ENCODE peak calls at places on chromosomes 13 and 19, in nine cellular contexts. I, O, R, Y, M, G, Q, U and A are unnamed samples.

GRCh38 chr13:71285700-71286099 is 581.3 kb downstream of the DACH1 start:
- DNase-seq in I (peak), O (no peak), R (peak), Y (no peak), M (peak), G (no peak), Q (no peak), U (no peak), A (no peak)

GRCh38 chr19:7699422-7700127 is 2.4 kb downstream of the FCER2 start:
- DNase-seq in I (peak), O (peak), R (peak), Y (no peak), M (peak), G (no peak), Q (no peak), U (no peak), A (no peak)

GRCh38 chr13:111859361-111860105 is 207.4 kb upstream of the SOX1 start:
- DNase-seq in I (no peak), O (no peak), R (no peak), Y (no peak), M (no peak), G (no peak), Q (no peak), U (no peak), A (no peak)

GRCh38 chr19:49387936-49388372 is at the start of gene KASH5:
- DNase-seq in I (peak), O (peak), R (peak), Y (peak), M (peak), G (no peak), Q (peak), U (peak), A (no peak)

GRCh38 chr19:45670670-45671453 is 2.8 kb downstream of the GIPR start:
- DNase-seq in I (peak), O (peak), R (peak), Y (no peak), M (peak), G (no peak), Q (peak), U (peak), A (no peak)

GRCh38 chr13:111359237-111359915 is 38.9 kb downstream of the TEX29 start:
- DNase-seq in I (no peak), O (no peak), R (no peak), Y (no peak), M (no peak), G (no peak), Q (no peak), U (no peak), A (no peak)

GRCh38 chr13:29165840-29166239 is 345.7 kb downstream of the MTUS2 start:
- DNase-seq in I (peak), O (no peak), R (no peak), Y (no peak), M (no peak), G (no peak), Q (no peak), U (no peak), A (no peak)

GRCh38 chr13:91133941-91134772 is 213.3 kb upstream of the MIR17HG start:
- DNase-seq in I (peak), O (peak), R (peak), Y (no peak), M (peak), G (no peak), Q (no peak), U (no peak), A (peak)

GRCh38 chr13:85665286-85665685 is 133.9 kb downstream of the SLITRK6 start:
- DNase-seq in I (no peak), O (no peak), R (no peak), Y (no peak), M (no peak), G (no peak), Q (no peak), U (no peak), A (peak)

GRCh38 chr13:112368883-112369282 is 7.3 kb upstream of the SPACA7 start:
- DNase-seq in I (no peak), O (no peak), R (no peak), Y (no peak), M (no peak), G (no peak), Q (no peak), U (no peak), A (no peak)

GRCh38 chr13:95641961-95642621 is 2.4 kb downstream of the DZIP1 start:
- DNase-seq in I (peak), O (peak), R (no peak), Y (no peak), M (peak), G (peak), Q (no peak), U (peak), A (peak)

GRCh38 chr19:43957891-43958290 is 6.9 kb downstream of the ZNF221 start:
- DNase-seq in I (no peak), O (no peak), R (no peak), Y (no peak), M (no peak), G (no peak), Q (no peak), U (no peak), A (no peak)

GRCh38 chr19:38656171-38656981 is 8.9 kb downstream of the ACTN4 start:
- DNase-seq in I (no peak), O (no peak), R (peak), Y (peak), M (peak), G (no peak), Q (no peak), U (no peak), A (no peak)

GRCh38 chr13:98141938-98142426 is 912 bp upstream of the FARP1 start:
- DNase-seq in I (peak), O (no peak), R (peak), Y (no peak), M (no peak), G (no peak), Q (no peak), U (peak), A (no peak)

GRCh38 chr19:793775-794174 is 3.5 kb upstream of the PTBP1 start:
- DNase-seq in I (no peak), O (no peak), R (no peak), Y (no peak), M (no peak), G (no peak), Q (no peak), U (no peak), A (no peak)

GRCh38 chr19:45249261-45250033 is 1.6 kb upstream of the MARK4 start:
- DNase-seq in I (no peak), O (no peak), R (no peak), Y (no peak), M (peak), G (no peak), Q (no peak), U (no peak), A (no peak)

GRCh38 chr19:47035127-47035494 is 13.3 kb downstream of the TMEM160 start:
- DNase-seq in I (peak), O (no peak), R (no peak), Y (no peak), M (peak), G (no peak), Q (no peak), U (no peak), A (no peak)